ENCODE peak calls at places on chromosome 11, in nine cellular contexts. F is iPS-NIHi11; J is activated CD8-positive, alpha-beta memory T cell treated with anti-CD3 and anti-CD28 coated beads, Interleukin-2, amount 10 ng/mL, durations not matched to agents 7 days and 5 days; H is stimulated activated CD8-positive, alpha-beta memory T cell treated with anti-CD3 and anti-CD28 coated beads, Interleukin-2, amount 100 ng/mL, for 1 hour; R is EL; L is esophagus squamous epithelium; M is sciatic nerve; G is dermis microvascular lymphatic vessel endothelial cell; P is activated effector memory CD4-positive, alpha-beta T cell treated with anti-CD3 and anti-CD28 coated beads, Interleukin-2, amount 50 U/mL, for 16 hours. U is an unnamed sample.

GRCh38 chr11:117803896-117804295 is 6.9 kb upstream of the DSCAML1 start:
- DNase-seq in F (no peak), J (no peak), H (no peak), R (no peak), L (no peak), M (no peak), G (no peak), P (no peak), U (no peak)

GRCh38 chr11:59141673-59142460 is 789 bp upstream of the FAM111A start:
- DNase-seq in F (no peak), J (no peak), H (no peak), R (peak; percentile 69), L (no peak), M (no peak), G (no peak), P (no peak), U (no peak)

GRCh38 chr11:86958259-86958658 is 3.1 kb upstream of the FZD4 start:
- DNase-seq in F (no peak), J (no peak), H (no peak), R (no peak), L (no peak), M (no peak), G (no peak), P (no peak), U (no peak)

GRCh38 chr11:81987829-81988472 is 745.7 kb downstream of the FAM181B start:
- DNase-seq in F (no peak), J (no peak), H (no peak), R (no peak), L (no peak), M (no peak), G (no peak), P (no peak), U (no peak)

GRCh38 chr11:130476200-130476921 is 27.9 kb downstream of the ADAMTS15 start:
- DNase-seq in F (no peak), J (peak; percentile 31), H (no peak), R (peak; percentile 23), L (no peak), M (no peak), G (no peak), P (no peak), U (no peak)

GRCh38 chr11:47278769-47279168 is 8.8 kb downstream of the MADD start:
- DNase-seq in F (no peak), J (no peak), H (no peak), R (no peak), L (no peak), M (no peak), G (no peak), P (no peak), U (no peak)

GRCh38 chr11:111403021-111403725 is 24.1 kb upstream of the POU2AF1 start:
- DNase-seq in F (no peak), J (no peak), H (no peak), R (no peak), L (no peak), M (no peak), G (no peak), P (no peak), U (no peak)

GRCh38 chr11:69381681-69382130 is 87.8 kb downstream of the MYEOV start:
- DNase-seq in F (no peak), J (no peak), H (no peak), R (no peak), L (no peak), M (peak; percentile 51), G (no peak), P (peak; percentile 58), U (no peak)

GRCh38 chr11:111733655-111734088 is 32.5 kb downstream of the PPP2R1B start:
- DNase-seq in F (no peak), J (no peak), H (no peak), R (no peak), L (no peak), M (no peak), G (no peak), P (no peak), U (no peak)

GRCh38 chr11:120622189-120622912 is 110.8 kb downstream of the GRIK4 start:
- DNase-seq in F (no peak), J (no peak), H (no peak), R (no peak), L (no peak), M (no peak), G (peak; percentile 63), P (no peak), U (no peak)

GRCh38 chr11:105202844-105203548 is 63.4 kb upstream of the CARD18 start:
- DNase-seq in F (no peak), J (no peak), H (no peak), R (no peak), L (no peak), M (no peak), G (no peak), P (no peak), U (peak; percentile 19)

GRCh38 chr11:7512525-7513209 is 1.1 kb upstream of the PPFIBP2 start:
- DNase-seq in F (no peak), J (no peak), H (no peak), R (peak; percentile 34), L (peak; percentile 36), M (peak; percentile 80), G (no peak), P (no peak), U (no peak)

GRCh38 chr11:96061094-96061493 is 137.2 kb upstream of the MTMR2 start:
- DNase-seq in F (no peak), J (no peak), H (no peak), R (no peak), L (no peak), M (no peak), G (no peak), P (no peak), U (no peak)

GRCh38 chr11:24311974-24312373 is 184.9 kb upstream of the LUZP2 start:
- DNase-seq in F (no peak), J (no peak), H (no peak), R (no peak), L (no peak), M (no peak), G (no peak), P (no peak), U (no peak)

GRCh38 chr11:65182258-65183170 is 786 bp downstream of the CAPN1 start:
- DNase-seq in F (peak; percentile 62), J (peak; percentile 51), H (no peak), R (peak; percentile 25), L (no peak), M (peak; percentile 72), G (no peak), P (no peak), U (no peak)

GRCh38 chr11:72676874-72677341 is 2.7 kb upstream of the PDE2A start:
- DNase-seq in F (peak; percentile 97), J (peak; percentile 77), H (peak; percentile 24), R (peak; percentile 23), L (no peak), M (peak; percentile 77), G (no peak), P (peak; percentile 87), U (peak; percentile 69)

GRCh38 chr11:94400075-94400838 is 962 bp downstream of the GPR83 start:
- DNase-seq in F (no peak), J (no peak), H (no peak), R (no peak), L (no peak), M (no peak), G (no peak), P (no peak), U (no peak)

GRCh38 chr11:134640536-134640935 is 228.5 kb upstream of the B3GAT1 start:
- DNase-seq in F (no peak), J (peak; percentile 23), H (no peak), R (no peak), L (no peak), M (no peak), G (no peak), P (no peak), U (no peak)

GRCh38 chr11:67002297-67002913 is 20.5 kb upstream of the SYT12 start:
- DNase-seq in F (peak; percentile 72), J (no peak), H (no peak), R (no peak), L (no peak), M (no peak), G (no peak), P (no peak), U (no peak)

GRCh38 chr11:9001736-9002135 is 2.1 kb downstream of the NRIP3 start:
- DNase-seq in F (no peak), J (peak; percentile 58), H (no peak), R (peak; percentile 90), L (no peak), M (no peak), G (no peak), P (peak; percentile 70), U (no peak)

GRCh38 chr11:14529933-14530332 is 9.7 kb upstream of the PSMA1 start:
- DNase-seq in F (peak; percentile 32), J (no peak), H (no peak), R (no peak), L (no peak), M (no peak), G (no peak), P (no peak), U (no peak)

GRCh38 chr11:112784323-112785073 is 176.7 kb upstream of the NCAM1 start:
- DNase-seq in F (peak; percentile 47), J (no peak), H (no peak), R (peak; percentile 2), L (no peak), M (peak; percentile 80), G (no peak), P (no peak), U (no peak)

GRCh38 chr11:66745356-66746235 is 16.6 kb upstream of the SPTBN2 start:
- DNase-seq in F (no peak), J (peak; percentile 70), H (no peak), R (no peak), L (no peak), M (no peak), G (no peak), P (peak; percentile 83), U (peak; percentile 25)

GRCh38 chr11:9302448-9302847 is 11.9 kb downstream of the TMEM41B start:
- DNase-seq in F (no peak), J (no peak), H (no peak), R (no peak), L (no peak), M (no peak), G (no peak), P (no peak), U (no peak)

GRCh38 chr11:15663778-15664218 is 549.1 kb downstream of the INSC start:
- DNase-seq in F (peak; percentile 55), J (no peak), H (no peak), R (no peak), L (no peak), M (no peak), G (no peak), P (no peak), U (no peak)

GRCh38 chr11:118715245-118715807 is 35.9 kb upstream of the TREH start:
- DNase-seq in F (no peak), J (no peak), H (no peak), R (no peak), L (no peak), M (no peak), G (no peak), P (no peak), U (no peak)

GRCh38 chr11:790721-791564 is 1.1 kb upstream of the CEND1 start:
- DNase-seq in F (peak; percentile 70), J (no peak), H (no peak), R (peak; percentile 43), L (no peak), M (no peak), G (no peak), P (no peak), U (no peak)

GRCh38 chr11:28606930-28607329 is 498.7 kb downstream of the METTL15 start:
- DNase-seq in F (peak; percentile 46), J (no peak), H (no peak), R (peak; percentile 32), L (no peak), M (no peak), G (no peak), P (no peak), U (no peak)

GRCh38 chr11:65793144-65793581 is 6.3 kb downstream of the OVOL1 start:
- DNase-seq in F (peak; percentile 70), J (no peak), H (no peak), R (no peak), L (no peak), M (no peak), G (no peak), P (no peak), U (no peak)

GRCh38 chr11:57776101-57776511 is 14.5 kb downstream of the CTNND1 start:
- DNase-seq in F (no peak), J (no peak), H (no peak), R (peak; percentile 67), L (no peak), M (no peak), G (no peak), P (no peak), U (no peak)

GRCh38 chr11:42239102-42239501 is 779.6 kb upstream of the LRRC4C start:
- DNase-seq in F (no peak), J (no peak), H (no peak), R (peak; percentile 16), L (no peak), M (no peak), G (no peak), P (no peak), U (no peak)